ENCODE peak calls at places on chromosome 11, in four cellular contexts. C, U, V and D are unnamed samples.

GRCh38 chr11:73281201-73281741 is 9.1 kb downstream of the P2RY6 start:
- DNase-seq in C (no peak), U (no peak), V (peak; percentile 7), D (no peak)

GRCh38 chr11:108324587-108324986 is 101.7 kb downstream of the ATM start:
- DNase-seq in C (no peak), U (no peak), V (no peak), D (no peak)

GRCh38 chr11:100445231-100445735 is 241.8 kb upstream of the ARHGAP42 start:
- DNase-seq in U (no peak), C (no peak), V (no peak), D (peak; percentile 31)

GRCh38 chr11:34214961-34215805 is 109.8 kb downstream of the NAT10 start:
- DNase-seq in V (no peak), C (peak; percentile 81), U (no peak), D (no peak)

GRCh38 chr11:84871116-84871515 is 756.0 kb downstream of the DLG2 start:
- DNase-seq in V (no peak), U (no peak), C (no peak), D (no peak)

GRCh38 chr11:75790986-75791385 is 22.4 kb downstream of the DGAT2 start:
- DNase-seq in V (no peak), U (no peak), C (no peak), D (no peak)

GRCh38 chr11:108732395-108732794 is 67.5 kb downstream of the DDX10 start:
- DNase-seq in C (no peak), U (no peak), V (no peak), D (no peak)

GRCh38 chr11:43589601-43590250 is 90.8 kb upstream of the HSD17B12 start:
- DNase-seq in U (no peak), V (no peak), C (no peak), D (no peak)

GRCh38 chr11:122697636-122698167 is 42.2 kb downstream of the UBASH3B start:
- DNase-seq in V (no peak), C (no peak), U (no peak), D (no peak)

GRCh38 chr11:1755344-1756023 is 5.1 kb upstream of the IFITM10 start:
- DNase-seq in V (no peak), U (no peak), C (peak; percentile 61), D (no peak)

DNA sequence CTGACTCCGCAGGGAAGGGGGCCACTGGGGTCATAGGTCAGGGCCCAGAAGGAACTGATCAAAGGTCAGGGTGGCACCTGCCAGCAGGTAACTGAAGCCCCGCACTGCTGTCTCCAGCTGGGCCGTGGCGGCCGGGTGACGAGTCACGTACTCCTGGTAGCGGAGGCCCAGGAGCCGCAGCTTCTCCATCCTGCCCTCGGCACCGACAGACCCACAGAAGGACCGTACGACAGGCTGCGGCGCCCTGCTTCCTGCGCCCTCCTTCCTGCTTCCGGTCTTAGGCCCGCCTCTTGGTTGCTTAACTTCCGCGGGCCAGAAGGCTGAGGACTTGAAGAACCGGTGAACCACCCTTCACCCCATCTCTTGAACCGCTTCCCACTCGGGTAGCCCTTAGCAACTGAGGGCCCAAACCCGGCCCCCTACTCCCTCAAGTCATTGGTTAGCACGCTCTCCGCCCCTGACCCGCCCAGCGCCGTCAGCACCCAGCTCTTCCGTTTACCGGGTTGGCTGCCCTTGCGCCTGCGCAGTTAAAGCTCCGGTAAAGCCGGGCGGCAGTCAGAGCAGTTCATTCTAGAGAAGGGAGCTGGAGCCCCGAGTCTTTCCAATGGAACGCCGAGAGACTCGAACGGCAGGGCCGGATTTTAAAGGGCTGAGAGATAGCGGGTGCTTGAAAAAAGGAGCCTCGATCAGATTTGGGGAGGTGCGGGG is at the start of gene PEX16:
- DNase-seq in C (peak; percentile 97), V (peak; percentile 96), U (peak; percentile 97), D (peak; percentile 96)
- TF ChIP-seq POLR2A in C (peak; percentile 54), V (peak; percentile 86), U (peak; percentile 81), D (no peak)

GRCh38 chr11:45926536-45927331 is 4.3 kb downstream of the LARGE2 start:
- DNase-seq in C (no peak), V (peak; percentile 22), U (no peak), D (no peak)

GRCh38 chr11:45925550-45925949 is 3.1 kb downstream of the LARGE2 start:
- DNase-seq in V (no peak), U (no peak), C (no peak), D (no peak)

GRCh38 chr11:45926001-45926401 is 3.5 kb downstream of the LARGE2 start:
- DNase-seq in C (no peak), U (no peak), V (peak; percentile 15), D (no peak)

GRCh38 chr11:45924036-45924915 is 1.8 kb downstream of the LARGE2 start:
- DNase-seq in V (peak; percentile 21), U (no peak), C (no peak), D (no peak)

DNA sequence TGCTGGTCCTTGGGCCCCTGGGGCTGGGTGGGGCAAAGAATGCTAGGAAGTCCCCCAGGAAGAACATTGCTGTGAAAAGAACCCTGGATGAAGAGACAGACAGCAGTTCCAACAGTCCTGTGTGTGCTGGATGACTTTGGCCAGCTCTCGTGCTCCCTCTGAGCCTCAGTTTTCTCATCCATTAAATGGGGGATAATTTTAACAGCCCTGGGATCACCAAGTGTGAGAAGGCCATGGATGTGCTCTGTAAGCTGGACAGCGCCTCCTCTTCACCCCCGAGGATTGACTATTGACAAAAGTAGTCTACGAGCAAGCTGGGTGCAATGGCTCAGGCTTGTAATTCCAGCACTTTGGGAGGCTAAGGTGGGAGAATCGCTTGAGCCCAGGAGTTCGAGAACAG is 2.5 kb downstream of the LARGE2 start:
- DNase-seq in U (no peak), C (no peak), V (no peak), D (no peak)
- H3K4me3 ChIP-seq in U (no peak overlapping the region), C (no peak overlapping the region), V (no peak overlapping the region), D (no peak overlapping the region)

GRCh38 chr11:8767466-8768142 is 85.0 kb downstream of the RPL27A start:
- DNase-seq in V (no peak), C (no peak), U (no peak), D (no peak)

GRCh38 chr11:8765294-8765693 is 82.7 kb downstream of the RPL27A start:
- DNase-seq in V (no peak), C (no peak), U (no peak), D (no peak)

GRCh38 chr11:8766993-8767374 is 84.4 kb downstream of the RPL27A start:
- DNase-seq in U (no peak), V (no peak), C (peak; percentile 62), D (peak; percentile 88)

GRCh38 chr11:8766043-8766992 is 83.7 kb downstream of the RPL27A start:
- DNase-seq in U (no peak), V (no peak), C (peak; percentile 29), D (no peak)

GRCh38 chr11:8768625-8769333 is 86.2 kb downstream of the RPL27A start:
- DNase-seq in U (peak; percentile 61), C (peak; percentile 88), V (no peak), D (peak; percentile 69)
- H3K27ac ChIP-seq in U (no peak overlapping the region), C (peak overlapping the region; percentile 32), V (no peak overlapping the region), D (peak overlapping the region; percentile 85)

GRCh38 chr11:77724639-77725038 is 87.0 kb upstream of the CLNS1A start:
- DNase-seq in C (no peak), U (no peak), V (no peak), D (no peak)
- TF ChIP-seq POLR2A in C (no peak), U (no peak), V (no peak), D (no peak)

GRCh38 chr11:121241300-121242176 is 51.0 kb upstream of the SC5D start:
- DNase-seq in U (no peak), V (no peak), C (no peak), D (no peak)
- H3K4me3 ChIP-seq in U (no peak overlapping the region), V (no peak overlapping the region), C (no peak overlapping the region), D (no peak overlapping the region)

GRCh38 chr11:77503006-77503405 is 29.1 kb upstream of the PAK1 start:
- DNase-seq in U (peak; percentile 30), C (peak; percentile 9), V (no peak), D (no peak)
- H3K27ac ChIP-seq in U (no peak overlapping the region), C (no peak overlapping the region), V (no peak overlapping the region), D (no peak overlapping the region)

DNA sequence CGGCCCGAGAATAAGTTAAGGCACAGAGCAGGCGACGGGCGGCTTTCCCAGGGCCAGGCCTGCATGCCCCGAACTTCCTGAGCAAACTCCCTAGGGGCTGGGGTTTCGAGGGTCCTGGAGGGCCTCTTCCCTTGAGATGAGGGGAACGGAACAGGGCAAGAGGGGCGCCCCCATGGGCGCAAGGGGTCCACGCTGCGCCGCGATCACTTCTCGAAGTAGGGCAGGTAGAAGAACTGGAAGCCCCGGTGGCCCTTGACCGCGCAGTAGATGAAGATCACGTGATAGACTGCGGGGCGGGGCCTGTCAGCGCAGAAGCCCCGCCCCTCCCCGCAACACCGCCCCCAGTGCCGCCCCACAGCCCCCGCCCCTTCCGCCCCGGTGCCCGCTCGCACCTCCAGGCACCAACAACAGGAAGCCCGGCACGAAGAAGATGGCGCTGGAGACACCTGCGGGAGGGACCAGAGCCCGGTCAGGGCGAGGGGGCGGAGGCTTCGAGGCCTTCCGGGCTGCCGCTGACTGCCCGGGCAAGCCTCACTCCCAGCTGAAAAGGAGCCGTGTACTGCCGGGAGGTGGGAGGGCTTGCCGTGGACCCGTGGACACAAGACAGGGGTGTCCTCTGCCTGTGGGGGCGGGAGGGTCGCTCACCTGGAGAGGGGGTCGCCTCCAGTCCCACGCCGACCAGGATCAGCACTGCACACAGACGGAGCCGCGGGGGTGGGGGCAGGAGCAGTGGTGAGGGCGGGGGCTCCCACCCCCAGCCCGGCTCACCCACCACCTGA is 4.5 kb downstream of the TMEM134 start:
- DNase-seq in U (peak; percentile 90), C (peak; percentile 94), V (peak; percentile 87), D (peak; percentile 91)
- TF ChIP-seq POLR2A in U (peak; percentile 78), C (no peak), V (no peak), D (no peak)

GRCh38 chr11:12674571-12674935 is 332 bp downstream of the TEAD1 start:
- DNase-seq in U (peak; percentile 31), C (no peak), V (no peak), D (peak; percentile 38)

GRCh38 chr11:12673924-12674570 is at the start of gene TEAD1:
- DNase-seq in C (peak; percentile 98), U (peak; percentile 94), V (peak; percentile 99), D (peak; percentile 97)

GRCh38 chr11:12675951-12676711 is 1.9 kb downstream of the TEAD1 start:
- DNase-seq in C (no peak), V (no peak), U (no peak), D (peak; percentile 32)

GRCh38 chr11:12673601-12673923 is 659 bp upstream of the TEAD1 start:
- DNase-seq in U (no peak), C (no peak), V (no peak), D (no peak)

DNA sequence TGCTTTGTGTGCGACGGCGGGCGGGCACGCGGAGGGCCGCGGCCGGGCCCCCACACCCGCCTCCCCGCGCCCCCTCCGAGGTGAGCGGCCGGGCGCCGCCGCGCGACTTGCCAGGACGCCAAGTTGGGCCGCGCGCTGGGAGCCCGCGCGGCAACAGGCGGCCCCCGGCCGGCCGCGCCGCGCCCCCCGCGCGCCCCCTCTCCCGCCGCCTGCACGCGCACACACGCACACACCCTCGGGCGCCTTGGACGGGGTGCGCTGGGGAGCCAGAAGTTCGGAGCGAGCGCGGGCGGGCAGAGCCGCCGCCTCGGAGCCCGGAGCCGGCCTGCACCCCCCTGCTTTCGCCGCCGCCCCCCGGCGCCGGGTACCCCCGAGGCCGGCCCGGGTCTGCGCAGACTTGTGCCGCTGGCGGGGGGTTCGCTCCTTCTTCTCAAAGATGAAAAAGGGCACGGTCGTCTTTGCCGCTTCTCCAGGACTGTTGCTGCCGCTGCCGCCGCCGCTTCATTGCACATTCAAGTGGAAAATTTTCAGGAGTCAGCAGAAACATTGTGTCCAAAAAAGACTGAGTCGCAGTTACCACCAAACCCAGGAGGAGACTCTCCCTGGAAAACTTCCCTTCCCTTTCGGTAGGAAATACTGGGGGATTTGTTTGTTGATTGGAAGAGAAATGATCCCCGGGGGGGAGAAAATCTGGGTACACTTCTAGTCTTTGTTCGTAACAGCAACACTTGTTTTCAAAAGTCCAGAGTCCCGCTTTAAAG is 895 bp downstream of the TEAD1 start:
- DNase-seq in C (peak; percentile 43), U (peak; percentile 44), V (peak; percentile 61), D (peak; percentile 64)
- H3K4me3 ChIP-seq in C (no peak overlapping the region), U (peak overlapping the region; percentile 74), V (peak overlapping the region; percentile 52), D (peak overlapping the region; percentile 74)

GRCh38 chr11:77086521-77087472 is 15.8 kb upstream of the OMP start:
- DNase-seq in C (peak; percentile 8), V (peak; percentile 63), U (peak; percentile 20), D (peak; percentile 81)
- H3K27ac ChIP-seq in C (no peak overlapping the region), V (peak overlapping the region; percentile 61), U (no peak overlapping the region), D (peak overlapping the region; percentile 57)